ENCODE peak calls at places on chromosomes 4 and X, in four cellular contexts. T, W, Q and S are unnamed samples.

GRCh38 chrX:152149648-152150047 is 11.3 kb upstream of the MAGEA10 start:
- DNase-seq in T (no peak), W (peak; percentile 55), Q (no peak), S (no peak)

GRCh38 chrX:88425739-88426138 is 321.3 kb upstream of the CPXCR1 start:
- DNase-seq in T (no peak), W (no peak), Q (no peak), S (peak; percentile 45)

GRCh38 chrX:14398725-14399124 is 130.6 kb upstream of the GLRA2 start:
- DNase-seq in T (no peak), W (no peak), Q (no peak), S (no peak)

GRCh38 chr4:121306932-121307331 is 73.9 kb downstream of the QRFPR start:
- DNase-seq in T (no peak), W (no peak), Q (no peak), S (no peak)

GRCh38 chr4:83561381-83561780 is 25.5 kb downstream of the GPAT3 start:
- DNase-seq in T (no peak), W (no peak), Q (peak; percentile 80), S (no peak)

GRCh38 chr4:77376788-77377460 is 219.9 kb downstream of the CCNG2 start:
- DNase-seq in T (no peak), W (no peak), Q (no peak), S (no peak)

GRCh38 chrX:109624641-109625311 is at the start of gene KCNE5:
- DNase-seq in T (no peak), W (no peak), Q (no peak), S (no peak)

GRCh38 chr4:30836231-30836630 is 116.1 kb downstream of the PCDH7 start:
- DNase-seq in T (no peak), W (no peak), Q (no peak), S (no peak)

GRCh38 chrX:10043386-10043785 is 76.2 kb downstream of the CLDN34 start:
- DNase-seq in T (no peak), W (no peak), Q (no peak), S (no peak)

GRCh38 chr4:78622253-78622979 is 70.8 kb downstream of the ANXA3 start:
- DNase-seq in T (no peak), W (peak; percentile 66), Q (no peak), S (no peak)

GRCh38 chr4:15479089-15479912 is 9.6 kb downstream of the CC2D2A start:
- DNase-seq in T (no peak), W (peak; percentile 52), Q (peak; percentile 82), S (peak; percentile 18)

GRCh38 chr4:4694296-4694772 is 152.5 kb upstream of the STX18 start:
- DNase-seq in T (no peak), W (peak; percentile 54), Q (no peak), S (peak; percentile 41)

GRCh38 chr4:38068107-38068506 is 107.9 kb downstream of the PTTG2 start:
- DNase-seq in T (no peak), W (no peak), Q (no peak), S (no peak)

GRCh38 chr4:152004801-152005200 is 244.0 kb upstream of the GATB start:
- DNase-seq in T (no peak), W (no peak), Q (no peak), S (no peak)

GRCh38 chr4:39502034-39502658 is 25.1 kb downstream of the UGDH start:
- DNase-seq in T (no peak), W (no peak), Q (no peak), S (no peak)

GRCh38 chrX:19964017-19964710 is 26.7 kb downstream of the BCLAF3 start:
- DNase-seq in T (no peak), W (no peak), Q (no peak), S (no peak)

GRCh38 chr4:122647656-122648055 is 26.8 kb upstream of the IL21 start:
- DNase-seq in T (no peak), W (no peak), Q (no peak), S (no peak)

GRCh38 chr4:150082241-150082640 is 4.0 kb downstream of the DCLK2 start:
- DNase-seq in T (peak; percentile 28), W (no peak), Q (no peak), S (no peak)

GRCh38 chr4:185222598-185222997 is 13.2 kb downstream of the SNX25 start:
- DNase-seq in T (no peak), W (no peak), Q (no peak), S (no peak)

GRCh38 chr4:114384629-114385028 is 214.0 kb upstream of the UGT8 start:
- DNase-seq in T (no peak), W (no peak), Q (peak; percentile 53), S (no peak)

GRCh38 chrX:101287402-101287801 is 3.7 kb downstream of the TAF7L start:
- DNase-seq in T (peak; percentile 3), W (peak; percentile 16), Q (peak; percentile 10), S (peak; percentile 52)

GRCh38 chr4:161663844-161664243 is 500.0 kb downstream of the FSTL5 start:
- DNase-seq in T (no peak), W (no peak), Q (no peak), S (no peak)

GRCh38 chr4:82799006-82799881 is 648 bp upstream of the SCD5 start:
- DNase-seq in T (no peak), W (no peak), Q (no peak), S (no peak)

GRCh38 chr4:106615407-106615945 is 246.9 kb upstream of the GIMD1 start:
- DNase-seq in T (no peak), W (no peak), Q (no peak), S (no peak)

GRCh38 chr4:122548452-122548851 is 72.4 kb downstream of the IL21 start:
- DNase-seq in T (no peak), W (no peak), Q (no peak), S (no peak)

GRCh38 chrX:40189018-40189417 is 91.3 kb upstream of the BCOR start:
- DNase-seq in T (no peak), W (no peak), Q (no peak), S (no peak)

GRCh38 chr4:118881512-118882146 is 7.0 kb upstream of the SYNPO2 start:
- DNase-seq in T (no peak), W (no peak), Q (no peak), S (no peak)

GRCh38 chr4:5566991-5567390 is 141.4 kb downstream of the EVC2 start:
- DNase-seq in T (no peak), W (no peak), Q (no peak), S (no peak)

GRCh38 chr4:55512922-55513571 is 33.7 kb downstream of the CLOCK start:
- DNase-seq in T (no peak), W (no peak), Q (no peak), S (no peak)

GRCh38 chrX:113906168-113906567 is 677.7 kb upstream of the HTR2C start:
- DNase-seq in T (no peak), W (no peak), Q (no peak), S (no peak)

DNA sequence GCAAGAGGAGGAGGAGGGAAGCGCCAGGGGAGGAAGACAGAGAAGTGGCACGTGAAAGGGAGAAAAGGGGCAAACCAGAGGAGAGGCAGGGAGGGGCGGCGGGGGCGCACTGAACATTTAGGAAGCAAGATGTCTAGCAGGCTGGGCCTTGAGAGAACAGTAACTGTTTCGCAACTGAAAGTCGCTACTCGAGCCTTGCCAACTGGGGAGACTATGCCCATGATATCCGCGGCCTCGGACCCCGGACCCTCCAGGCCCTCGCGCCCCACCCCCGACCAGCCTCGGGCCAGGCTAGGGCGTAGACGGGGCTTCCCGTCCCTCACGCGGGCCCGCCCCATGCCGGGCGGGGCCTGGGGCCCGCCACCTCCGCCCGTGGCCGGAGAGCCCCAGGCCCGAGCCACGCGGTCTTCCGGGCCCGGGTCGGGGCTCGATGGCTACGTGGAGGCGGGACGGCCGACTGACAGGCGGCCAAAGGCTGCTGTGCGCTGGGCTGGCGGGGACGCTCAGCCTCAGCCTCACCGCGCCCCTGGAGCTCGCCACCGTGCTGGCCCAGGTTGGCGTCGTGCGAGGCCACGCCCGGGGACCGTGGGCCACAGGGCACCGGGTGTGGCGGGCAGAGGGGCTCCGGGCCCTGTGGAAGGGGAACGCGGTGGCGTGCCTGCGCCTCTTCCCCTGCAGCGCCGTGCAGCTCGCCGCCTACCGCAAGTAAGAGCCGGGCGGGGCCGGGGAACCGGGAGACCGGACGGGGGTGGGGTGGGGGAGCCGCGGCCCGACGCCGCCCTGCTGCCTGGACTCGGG is at the start of gene SLC25A43:
- DNase-seq in T (no peak), W (peak; percentile 77), Q (no peak), S (peak; percentile 31)
- TF ChIP-seq JUND in T (no peak), W (no peak), Q (no peak), S (no peak)

GRCh38 chr4:8393593-8394038 is 46.9 kb downstream of the ACOX3 start:
- DNase-seq in T (no peak), W (no peak), Q (no peak), S (no peak)

GRCh38 chr4:8391071-8391470 is 49.5 kb downstream of the ACOX3 start:
- DNase-seq in T (no peak), W (no peak), Q (no peak), S (no peak)

GRCh38 chr4:8390604-8391003 is 49.9 kb downstream of the ACOX3 start:
- DNase-seq in T (no peak), W (no peak), Q (no peak), S (no peak)

GRCh38 chr4:8392591-8393190 is 47.8 kb downstream of the ACOX3 start:
- DNase-seq in T (no peak), W (no peak), Q (no peak), S (no peak)

GRCh38 chr4:8391972-8392371 is 48.6 kb downstream of the ACOX3 start:
- DNase-seq in T (peak; percentile 60), W (no peak), Q (no peak), S (no peak)
- TF ChIP-seq JUND in T (peak; percentile 76), W (no peak), Q (no peak), S (no peak)

GRCh38 chr4:176945314-176945713 is 152.6 kb upstream of the VEGFC start:
- DNase-seq in T (no peak), W (no peak), Q (no peak), S (no peak)

DNA sequence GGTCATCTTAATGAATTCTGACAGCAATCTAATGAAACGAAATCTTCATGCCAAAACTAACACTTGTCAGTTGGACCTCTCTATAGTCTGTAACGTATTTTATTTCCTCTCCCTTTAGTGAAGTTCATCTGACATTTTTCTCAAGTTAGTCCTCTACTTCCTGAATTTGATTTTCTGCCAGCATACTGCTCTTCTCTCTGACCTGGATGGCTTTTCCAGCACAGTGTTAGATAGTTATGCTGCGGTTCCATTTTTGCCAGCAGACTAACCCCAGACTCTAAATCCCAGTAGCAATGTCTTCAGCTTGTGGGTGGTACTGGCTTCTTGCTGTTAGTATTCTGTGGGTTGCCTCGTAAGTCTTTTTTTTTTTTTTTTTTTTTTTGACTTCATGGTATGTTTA is 146.7 kb upstream of the VEGFC start:
- DNase-seq in T (no peak), W (no peak), Q (no peak), S (no peak)
- TF ChIP-seq JUND in T (no peak), W (no peak), Q (no peak), S (no peak)

DNA sequence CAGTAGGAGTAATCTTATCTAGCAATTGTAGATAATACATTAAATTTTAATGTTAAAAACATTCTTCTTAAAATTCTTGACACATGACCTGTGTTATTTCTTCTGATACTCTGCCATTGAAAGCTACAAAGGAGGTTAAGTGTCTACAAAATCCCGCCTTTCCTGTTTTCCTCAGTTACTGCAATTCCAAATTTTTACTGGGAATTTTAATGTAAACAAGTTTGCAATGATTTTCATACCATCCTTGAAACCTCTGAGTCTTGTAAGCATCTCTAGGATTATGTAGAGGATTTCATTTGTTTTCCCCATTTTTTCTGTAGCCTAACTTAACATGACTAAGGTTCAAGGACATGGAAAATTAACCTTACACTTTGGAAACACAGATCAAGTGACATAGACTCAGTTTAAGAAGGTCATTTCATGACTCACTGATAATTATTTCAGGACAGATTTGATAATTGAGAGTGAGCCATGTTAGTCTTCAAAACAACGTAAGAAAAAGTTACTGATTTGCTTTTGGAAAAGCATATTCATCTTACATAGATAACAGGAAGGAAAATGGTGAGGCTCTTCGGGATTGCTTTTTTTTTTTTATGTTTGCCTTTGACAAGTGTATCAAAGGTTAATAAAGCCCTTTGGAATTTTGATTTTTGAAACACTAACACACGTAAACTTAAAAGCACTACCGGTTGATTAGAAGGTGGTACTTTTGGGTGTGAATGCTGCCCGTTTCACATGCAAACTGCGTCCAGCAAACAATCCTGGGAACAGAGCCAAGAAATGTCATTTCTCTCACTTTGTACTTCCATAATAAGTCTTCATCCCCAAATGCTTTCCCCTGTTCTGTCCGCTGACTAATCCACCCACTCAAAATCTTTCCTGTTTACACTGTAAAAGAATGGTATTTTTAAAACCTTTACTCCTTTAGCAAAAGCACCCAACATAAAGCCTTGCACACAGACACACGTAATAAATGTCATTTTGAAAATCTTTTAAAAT is 39.4 kb upstream of the PDLIM5 start:
- DNase-seq in T (no peak), W (peak; percentile 39), Q (peak; percentile 76), S (no peak)
- TF ChIP-seq JUND in T (no peak), W (no peak), Q (peak; percentile 63), S (no peak)